ENCODE peak calls at places on chromosomes 3 and 15, in nine cellular contexts. T is Calu3, I is progenitor cell of endocrine pancreas, Q is neural crest cell, B is fibroblast of lung, M is astrocyte of the spinal cord, L is AG09309, Y is nephron progenitor cell, C is AG04449. R is an unnamed sample.

GRCh38 chr15:49415638-49416037 is 7.4 kb upstream of the FGF7 start:
- DNase-seq in Y (no peak), B (peak; percentile 99), I (no peak), L (peak; percentile 70), M (peak; percentile 80), C (peak; percentile 82), Q (no peak), T (no peak), R (peak; percentile 48)

GRCh38 chr15:68578960-68579935 is at the start of gene CORO2B:
- DNase-seq in I (peak; percentile 32), Q (peak; percentile 59), C (no peak), M (peak; percentile 63), Y (peak; percentile 68), L (no peak), B (peak; percentile 56), T (peak; percentile 50), R (no peak)

GRCh38 chr3:52722491-52722890 is 16.6 kb downstream of the SPCS1 start:
- DNase-seq in I (no peak), M (no peak), Y (no peak), T (no peak), L (no peak), C (no peak), B (no peak), Q (no peak), R (no peak)

GRCh38 chr3:105327662-105328337 is 38.9 kb upstream of the ALCAM start:
- DNase-seq in T (no peak), Y (no peak), B (peak; percentile 58), I (no peak), M (no peak), L (peak; percentile 16), C (no peak), Q (no peak), R (peak; percentile 78)

GRCh38 chr15:73752817-73753214 is 335 bp downstream of the INSYN1 start:
- DNase-seq in I (peak; percentile 21), Q (peak; percentile 27), C (no peak), B (no peak), Y (peak; percentile 65), L (no peak), M (no peak), T (no peak), R (no peak)

GRCh38 chr3:26145769-26146168 is 355.9 kb downstream of the OXSM start:
- DNase-seq in Y (no peak), L (no peak), M (no peak), C (no peak), I (no peak), Q (no peak), B (no peak), T (no peak), R (no peak)

GRCh38 chr15:62711691-62712454 is 330.7 kb upstream of the TPM1 start:
- DNase-seq in L (no peak), I (no peak), T (no peak), C (no peak), B (no peak), M (peak; percentile 51), Y (no peak), Q (no peak), R (no peak)

GRCh38 chr3:69200384-69201068 is 78.1 kb upstream of the LMOD3 start:
- DNase-seq in T (peak; percentile 61), M (peak; percentile 65), Y (peak; percentile 33), Q (no peak), I (no peak), L (no peak), B (peak; percentile 53), C (no peak), R (no peak)

GRCh38 chr3:128767351-128767750 is 41.4 kb downstream of the RAB7A start:
- DNase-seq in M (no peak), Q (no peak), I (no peak), B (peak; percentile 34), C (no peak), L (no peak), T (no peak), Y (no peak), R (no peak)

GRCh38 chr15:56228352-56228751 is 15.3 kb downstream of the RFX7 start:
- DNase-seq in L (no peak), C (no peak), M (no peak), T (no peak), B (no peak), I (no peak), Y (no peak), Q (no peak), R (no peak)

GRCh38 chr3:47487265-47487664 is 11.5 kb upstream of the SCAP start:
- DNase-seq in T (no peak), B (no peak), M (no peak), L (no peak), Q (no peak), I (no peak), Y (no peak), C (no peak), R (no peak)

GRCh38 chr3:156834435-156834834 is 8.3 kb downstream of the LEKR1 start:
- DNase-seq in C (no peak), Q (no peak), L (no peak), M (no peak), B (no peak), Y (no peak), T (no peak), I (no peak), R (no peak)

GRCh38 chr3:66577804-66578203 is 77.0 kb upstream of the LRIG1 start:
- DNase-seq in I (no peak), Q (no peak), C (no peak), T (no peak), Y (no peak), B (no peak), M (no peak), L (no peak), R (no peak)

GRCh38 chr3:65605876-65606432 is 432.8 kb downstream of the MAGI1 start:
- DNase-seq in Q (no peak), Y (no peak), M (no peak), C (no peak), B (peak; percentile 22), T (no peak), L (no peak), I (no peak), R (peak; percentile 8)

GRCh38 chr3:23992051-23992628 is 47.1 kb downstream of the NR1D2 start:
- DNase-seq in Y (no peak), T (no peak), Q (no peak), I (no peak), C (no peak), L (no peak), M (peak; percentile 59), B (peak; percentile 51), R (no peak)

GRCh38 chr15:91271565-91272153 is 171.6 kb downstream of the SV2B start:
- DNase-seq in Y (peak; percentile 70), B (peak; percentile 74), M (peak; percentile 73), T (peak; percentile 67), C (peak; percentile 10), L (peak; percentile 21), I (peak; percentile 42), Q (peak; percentile 72), R (peak; percentile 14)

GRCh38 chr3:175932586-175932985 is 1073.5 kb downstream of the NAALADL2 start:
- DNase-seq in L (no peak), C (no peak), Q (no peak), M (peak; percentile 39), B (peak; percentile 33), T (no peak), Y (no peak), I (no peak), R (no peak)

GRCh38 chr3:58158427-58159153 is 52.2 kb downstream of the DNASE1L3 start:
- DNase-seq in I (no peak), B (no peak), M (no peak), Q (no peak), Y (no peak), L (no peak), C (no peak), T (no peak), R (no peak)
- TF ChIP-seq CTCF in I (no peak), B (no peak), M (no peak), Q (no peak), Y (no peak), L (no peak), C (no peak), T (no peak), R (no peak)

GRCh38 chr3:115980709-115981108 is 357.4 kb downstream of the GAP43 start:
- DNase-seq in Y (no peak), I (no peak), Q (no peak), B (no peak), M (no peak), L (no peak), T (no peak), C (no peak), R (no peak)

GRCh38 chr3:115975353-115975752 is 352.0 kb downstream of the GAP43 start:
- DNase-seq in T (no peak), I (no peak), M (peak; percentile 88), Y (no peak), B (peak; percentile 83), L (peak; percentile 40), C (peak; percentile 71), Q (no peak), R (no peak)

GRCh38 chr3:115974940-115975339 is 351.6 kb downstream of the GAP43 start:
- DNase-seq in Q (no peak), T (no peak), C (no peak), M (no peak), Y (no peak), L (no peak), B (peak; percentile 10), I (no peak), R (no peak)

GRCh38 chr3:115975796-115976195 is 352.5 kb downstream of the GAP43 start:
- DNase-seq in B (no peak), Q (no peak), Y (no peak), T (no peak), L (no peak), I (no peak), C (no peak), M (no peak), R (no peak)

GRCh38 chr3:115977866-115978265 is 354.6 kb downstream of the GAP43 start:
- DNase-seq in I (no peak), B (no peak), C (no peak), L (no peak), Y (no peak), T (no peak), Q (no peak), M (no peak), R (no peak)
- TF ChIP-seq CTCF in I (no peak), B (no peak), C (no peak), L (no peak), Y (no peak), T (no peak), Q (no peak), M (no peak), R (no peak)

GRCh38 chr3:150803440-150803985 is 40.5 kb upstream of the SIAH2 start:
- DNase-seq in T (no peak), Y (no peak), L (no peak), Q (no peak), M (no peak), I (no peak), C (no peak), B (no peak), R (no peak)
- TF ChIP-seq CTCF in T (no peak), Y (no peak), L (no peak), Q (no peak), M (no peak), I (no peak), C (no peak), B (no peak), R (no peak)

DNA sequence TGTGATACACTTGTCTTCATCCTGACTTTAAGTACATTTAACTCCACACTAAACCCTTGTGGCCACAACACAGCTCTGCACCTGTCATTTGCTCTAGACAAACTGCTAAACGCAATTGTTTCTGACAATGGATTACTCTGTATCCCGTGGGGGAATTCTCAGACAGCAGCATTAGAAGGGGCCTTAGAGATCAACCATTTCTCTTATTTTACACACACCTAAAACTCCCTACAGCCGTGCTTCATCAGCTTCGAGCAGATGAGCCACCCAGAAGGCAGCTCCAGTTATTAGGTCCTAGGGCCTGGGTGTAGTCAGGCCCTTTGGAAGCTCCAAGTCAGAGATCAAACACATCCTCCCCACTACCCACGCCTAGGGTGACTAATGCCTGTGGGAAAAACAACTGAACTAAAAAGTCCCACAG is 1.3 kb upstream of the IL12A start:
- DNase-seq in T (no peak), Y (no peak), I (no peak), B (no peak), L (no peak), C (no peak), M (peak; percentile 16), Q (no peak), R (no peak)
- TF ChIP-seq CTCF in T (no peak), Y (no peak), I (peak; percentile 30), B (peak; percentile 20), L (peak; percentile 39), C (no peak), M (peak; percentile 31), Q (peak; percentile 46), R (no peak)

R was measured in AG09319.